ENCODE peak calls at places on chromosomes 3 and 15, in six cellular contexts. One of them, this sample, is unnamed.

GRCh38 chr3:134058728-134059601 is 29.2 kb upstream of the SLCO2A1 start:
- DNase-seq in Peyer's patch: no peak
- DNase-seq in AG10803: no peak
- DNase-seq in osteoblast: no peak
- DNase-seq in GM13977: no peak
- DNase-seq in fibroblast of lung: no peak
- DNase-seq in this sample: no peak

GRCh38 chr3:173911446-173911845 is 513.9 kb downstream of the NLGN1 start:
- DNase-seq in osteoblast: no peak
- DNase-seq in fibroblast of lung: no peak
- DNase-seq in GM13977: no peak
- DNase-seq in Peyer's patch: no peak
- DNase-seq in AG10803: no peak
- DNase-seq in this sample: no peak

GRCh38 chr3:151410891-151411559 is 26.5 kb upstream of the P2RY12 start:
- DNase-seq in Peyer's patch: no peak
- DNase-seq in fibroblast of lung: peak; percentile 32
- DNase-seq in GM13977: no peak
- DNase-seq in AG10803: peak; percentile 26
- DNase-seq in osteoblast: no peak
- DNase-seq in this sample: peak; percentile 60

GRCh38 chr3:139202226-139202958 is 141.4 kb upstream of the MRPS22 start:
- DNase-seq in GM13977: peak; percentile 23
- DNase-seq in osteoblast: no peak
- DNase-seq in fibroblast of lung: no peak
- DNase-seq in AG10803: no peak
- DNase-seq in Peyer's patch: no peak
- DNase-seq in this sample: no peak

GRCh38 chr15:62977952-62978811 is 64.4 kb upstream of the TPM1 start:
- DNase-seq in GM13977: no peak
- DNase-seq in Peyer's patch: no peak
- DNase-seq in osteoblast: peak; percentile 64
- DNase-seq in AG10803: peak; percentile 91
- DNase-seq in fibroblast of lung: no peak
- DNase-seq in this sample: peak; percentile 44

GRCh38 chr15:76866716-76867321 is 38.3 kb downstream of the SCAPER start:
- DNase-seq in fibroblast of lung: peak; percentile 66
- DNase-seq in Peyer's patch: no peak
- DNase-seq in osteoblast: peak; percentile 25
- DNase-seq in AG10803: peak; percentile 45
- DNase-seq in GM13977: peak; percentile 24
- DNase-seq in this sample: peak; percentile 58

GRCh38 chr3:126076140-126076539 is 7.8 kb downstream of the SLC41A3 start:
- DNase-seq in osteoblast: no peak
- DNase-seq in Peyer's patch: no peak
- DNase-seq in GM13977: no peak
- DNase-seq in fibroblast of lung: no peak
- DNase-seq in AG10803: no peak
- DNase-seq in this sample: no peak

GRCh38 chr3:197406266-197406665 is 107.9 kb upstream of the DLG1 start:
- DNase-seq in Peyer's patch: no peak
- DNase-seq in GM13977: no peak
- DNase-seq in AG10803: peak; percentile 24
- DNase-seq in osteoblast: no peak
- DNase-seq in fibroblast of lung: peak; percentile 9
- DNase-seq in this sample: no peak

GRCh38 chr3:188978772-188979171 is 193.0 kb upstream of the TPRG1 start:
- DNase-seq in fibroblast of lung: peak; percentile 94
- DNase-seq in AG10803: peak; percentile 71
- DNase-seq in GM13977: no peak
- DNase-seq in osteoblast: no peak
- DNase-seq in Peyer's patch: no peak
- DNase-seq in this sample: peak; percentile 78

GRCh38 chr3:36933540-36934296 is 11.1 kb downstream of the TRANK1 start:
- DNase-seq in fibroblast of lung: no peak
- DNase-seq in AG10803: no peak
- DNase-seq in Peyer's patch: no peak
- DNase-seq in GM13977: no peak
- DNase-seq in osteoblast: no peak
- DNase-seq in this sample: no peak

GRCh38 chr3:29747991-29748390 is 467.1 kb downstream of the RBMS3 start:
- DNase-seq in GM13977: no peak
- DNase-seq in osteoblast: no peak
- DNase-seq in AG10803: no peak
- DNase-seq in Peyer's patch: no peak
- DNase-seq in fibroblast of lung: no peak
- DNase-seq in this sample: no peak

GRCh38 chr3:14472471-14473351 is 67.4 kb downstream of the GRIP2 start:
- DNase-seq in AG10803: peak; percentile 85
- DNase-seq in osteoblast: peak; percentile 99
- DNase-seq in GM13977: no peak
- DNase-seq in Peyer's patch: no peak
- DNase-seq in fibroblast of lung: peak; percentile 88
- DNase-seq in this sample: peak; percentile 92

GRCh38 chr15:68791431-68792283 is 29.0 kb downstream of the ANP32A start:
- DNase-seq in osteoblast: no peak
- DNase-seq in fibroblast of lung: no peak
- DNase-seq in AG10803: no peak
- DNase-seq in Peyer's patch: no peak
- DNase-seq in GM13977: peak; percentile 79
- DNase-seq in this sample: no peak

GRCh38 chr15:42080585-42081462 is 13.5 kb downstream of the PLA2G4D start:
- DNase-seq in GM13977: no peak
- DNase-seq in Peyer's patch: no peak
- DNase-seq in AG10803: no peak
- DNase-seq in osteoblast: no peak
- DNase-seq in fibroblast of lung: peak; percentile 5
- DNase-seq in this sample: peak; percentile 41

GRCh38 chr3:14627815-14628214 is 23.7 kb upstream of the CCDC174 start:
- DNase-seq in AG10803: no peak
- DNase-seq in Peyer's patch: no peak
- DNase-seq in fibroblast of lung: no peak
- DNase-seq in osteoblast: no peak
- DNase-seq in GM13977: no peak
- DNase-seq in this sample: no peak

GRCh38 chr15:92097473-92098178 is 244.1 kb downstream of the SLCO3A1 start:
- DNase-seq in GM13977: peak; percentile 68
- DNase-seq in Peyer's patch: no peak
- DNase-seq in osteoblast: peak; percentile 81
- DNase-seq in AG10803: peak; percentile 58
- DNase-seq in fibroblast of lung: peak; percentile 62
- DNase-seq in this sample: peak; percentile 46

GRCh38 chr3:170355738-170356595 is 1.5 kb upstream of the SKIL start:
- DNase-seq in fibroblast of lung: peak; percentile 54
- DNase-seq in GM13977: peak; percentile 38
- DNase-seq in osteoblast: no peak
- DNase-seq in Peyer's patch: peak; percentile 61
- DNase-seq in AG10803: peak; percentile 52
- DNase-seq in this sample: peak; percentile 54

GRCh38 chr3:113747719-113748046 is 848 bp downstream of the ATP6V1A start:
- DNase-seq in AG10803: peak; percentile 15
- DNase-seq in GM13977: peak; percentile 26
- DNase-seq in osteoblast: no peak
- DNase-seq in fibroblast of lung: no peak
- DNase-seq in Peyer's patch: no peak
- DNase-seq in this sample: no peak

GRCh38 chr3:17204049-17204650 is 319.4 kb downstream of the PLCL2 start:
- DNase-seq in osteoblast: no peak
- DNase-seq in AG10803: no peak
- DNase-seq in GM13977: no peak
- DNase-seq in Peyer's patch: no peak
- DNase-seq in fibroblast of lung: no peak
- DNase-seq in this sample: no peak

GRCh38 chr3:112017081-112017480 is 17.5 kb upstream of the TMPRSS7 start:
- DNase-seq in GM13977: no peak
- DNase-seq in AG10803: no peak
- DNase-seq in Peyer's patch: no peak
- DNase-seq in fibroblast of lung: no peak
- DNase-seq in osteoblast: no peak
- DNase-seq in this sample: no peak

DNA sequence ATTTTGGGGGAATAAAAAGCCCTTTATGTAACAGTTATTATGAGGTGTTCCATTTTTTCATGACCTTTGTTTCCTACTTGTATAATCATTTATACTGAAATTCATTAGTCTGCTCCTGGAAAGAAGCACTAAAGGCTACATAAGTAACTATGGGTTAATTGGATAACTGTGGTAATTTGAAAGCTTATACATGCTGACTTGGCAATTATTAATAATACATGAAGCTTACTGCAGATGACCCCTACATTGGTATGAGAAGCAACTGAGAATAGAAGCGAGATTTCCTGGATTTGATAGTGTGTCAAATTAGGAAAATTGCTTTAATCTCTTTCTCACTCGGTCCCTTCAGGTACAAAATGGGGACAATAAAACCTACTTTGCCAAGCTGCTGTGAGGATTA is 658.0 kb downstream of the ROBO1 start:
- DNase-seq in AG10803: no peak
- DNase-seq in osteoblast: peak; percentile 31
- DNase-seq in GM13977: no peak
- DNase-seq in Peyer's patch: no peak
- DNase-seq in fibroblast of lung: no peak
- DNase-seq in this sample: no peak
- TF ChIP-seq CTCF in AG10803: no peak
- TF ChIP-seq CTCF in osteoblast: no peak
- TF ChIP-seq CTCF in GM13977: no peak
- TF ChIP-seq CTCF in Peyer's patch: no peak
- TF ChIP-seq CTCF in fibroblast of lung: no peak
- TF ChIP-seq CTCF in this sample: no peak

DNA sequence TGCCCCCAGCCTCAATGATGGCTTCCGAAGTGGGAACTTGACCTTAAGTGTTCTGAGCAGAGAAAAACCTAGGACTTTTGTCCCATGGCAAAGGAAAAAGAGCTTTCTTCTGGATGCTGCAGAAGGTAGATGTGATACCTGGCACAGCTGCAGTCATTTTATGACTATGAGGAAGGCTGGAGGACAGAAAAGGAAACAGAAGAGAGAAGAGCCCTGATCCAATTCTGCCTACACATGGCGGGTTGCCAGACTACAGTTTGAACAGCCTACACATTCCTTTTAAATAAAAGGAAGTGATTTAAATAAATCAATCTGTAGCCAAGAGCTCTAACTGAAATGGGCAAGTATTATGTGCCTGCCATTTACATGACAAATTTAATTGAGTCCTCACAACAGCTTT is 43.6 kb upstream of the CHRNB4 start:
- DNase-seq in AG10803: no peak
- DNase-seq in Peyer's patch: no peak
- DNase-seq in GM13977: no peak
- DNase-seq in osteoblast: no peak
- DNase-seq in fibroblast of lung: no peak
- DNase-seq in this sample: no peak
- TF ChIP-seq CTCF in AG10803: no peak
- TF ChIP-seq CTCF in Peyer's patch: no peak
- TF ChIP-seq CTCF in GM13977: no peak
- TF ChIP-seq CTCF in osteoblast: no peak
- TF ChIP-seq CTCF in fibroblast of lung: no peak
- TF ChIP-seq CTCF in this sample: no peak

GRCh38 chr3:169295912-169296311 is 367.6 kb downstream of the MECOM start:
- DNase-seq in fibroblast of lung: no peak
- DNase-seq in GM13977: no peak
- DNase-seq in AG10803: no peak
- DNase-seq in Peyer's patch: no peak
- DNase-seq in osteoblast: no peak
- DNase-seq in this sample: no peak

GRCh38 chr3:169298247-169298992 is 365.1 kb downstream of the MECOM start:
- DNase-seq in Peyer's patch: no peak
- DNase-seq in AG10803: no peak
- DNase-seq in GM13977: no peak
- DNase-seq in fibroblast of lung: no peak
- DNase-seq in osteoblast: no peak
- DNase-seq in this sample: no peak

GRCh38 chr3:169299129-169299528 is 364.4 kb downstream of the MECOM start:
- DNase-seq in Peyer's patch: no peak
- DNase-seq in AG10803: no peak
- DNase-seq in GM13977: no peak
- DNase-seq in fibroblast of lung: no peak
- DNase-seq in osteoblast: peak; percentile 41
- DNase-seq in this sample: no peak

GRCh38 chr3:169297214-169297613 is 366.3 kb downstream of the MECOM start:
- DNase-seq in Peyer's patch: no peak
- DNase-seq in GM13977: no peak
- DNase-seq in AG10803: no peak
- DNase-seq in fibroblast of lung: no peak
- DNase-seq in osteoblast: no peak
- DNase-seq in this sample: no peak

DNA sequence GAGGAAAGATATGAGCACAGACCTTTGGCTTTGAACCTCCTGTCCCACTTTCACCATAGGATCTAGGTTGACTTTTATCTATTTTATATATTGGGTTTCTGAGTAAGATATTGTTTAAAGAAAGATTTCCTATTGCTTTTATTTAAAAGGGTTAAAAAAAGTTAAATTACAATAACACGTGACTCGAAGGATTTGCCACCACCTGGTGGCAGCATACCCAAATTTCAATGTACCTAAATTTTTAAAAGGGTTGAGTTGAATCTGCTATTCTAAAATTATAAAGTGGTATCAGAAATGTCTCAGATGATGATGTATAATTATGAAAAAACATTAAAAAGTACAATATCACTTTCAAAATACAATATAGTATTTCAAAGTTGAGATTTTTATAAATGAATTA is 368.4 kb downstream of the MECOM start:
- DNase-seq in Peyer's patch: no peak
- DNase-seq in GM13977: no peak
- DNase-seq in osteoblast: peak; percentile 11
- DNase-seq in fibroblast of lung: peak; percentile 65
- DNase-seq in AG10803: peak; percentile 17
- DNase-seq in this sample: peak; percentile 42
- TF ChIP-seq CTCF in Peyer's patch: peak; percentile 6
- TF ChIP-seq CTCF in GM13977: peak; percentile 17
- TF ChIP-seq CTCF in osteoblast: peak; percentile 55
- TF ChIP-seq CTCF in fibroblast of lung: peak; percentile 33
- TF ChIP-seq CTCF in AG10803: peak; percentile 51
- TF ChIP-seq CTCF in this sample: peak; percentile 66

DNA sequence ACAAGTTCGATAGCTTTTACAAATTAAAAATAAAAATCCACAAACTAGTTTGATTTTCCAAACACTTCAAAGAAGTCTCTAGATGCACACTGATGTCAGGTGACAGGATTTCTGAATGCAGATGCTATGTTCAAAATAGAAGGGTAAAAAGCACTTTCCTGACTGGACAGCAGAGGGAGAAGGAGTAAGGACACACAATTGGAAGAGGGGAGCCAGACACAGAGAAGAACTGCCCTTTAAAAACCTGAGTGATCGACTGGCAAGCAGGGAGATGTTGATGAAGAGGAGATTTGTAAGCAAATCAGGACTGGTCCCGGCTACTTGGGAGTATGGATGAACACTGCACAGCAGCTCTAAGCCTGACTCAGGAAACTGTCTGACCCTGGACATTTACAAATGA is 612.8 kb downstream of the MAGI1 start:
- DNase-seq in Peyer's patch: no peak
- DNase-seq in fibroblast of lung: peak; percentile 39
- DNase-seq in GM13977: no peak
- DNase-seq in osteoblast: no peak
- DNase-seq in AG10803: peak; percentile 24
- DNase-seq in this sample: peak; percentile 44
- TF ChIP-seq CTCF in Peyer's patch: no peak
- TF ChIP-seq CTCF in fibroblast of lung: peak; percentile 44
- TF ChIP-seq CTCF in GM13977: no peak
- TF ChIP-seq CTCF in osteoblast: peak; percentile 51
- TF ChIP-seq CTCF in AG10803: peak; percentile 62
- TF ChIP-seq CTCF in this sample: peak; percentile 48

GRCh38 chr3:42635111-42635510 is 18.4 kb upstream of the ZBTB47 start:
- DNase-seq in AG10803: no peak
- DNase-seq in fibroblast of lung: peak; percentile 35
- DNase-seq in GM13977: no peak
- DNase-seq in Peyer's patch: no peak
- DNase-seq in osteoblast: no peak
- DNase-seq in this sample: peak; percentile 60
- TF ChIP-seq CTCF in AG10803: no peak
- TF ChIP-seq CTCF in fibroblast of lung: no peak
- TF ChIP-seq CTCF in GM13977: peak; percentile 17
- TF ChIP-seq CTCF in Peyer's patch: no peak
- TF ChIP-seq CTCF in osteoblast: peak; percentile 28
- TF ChIP-seq CTCF in this sample: peak; percentile 30